ENCODE peak calls at places on chromosomes 2 and 18, in six cellular contexts. P, J, E, B, M and I are unnamed samples.

GRCh38 chr2:97645112-97645699 is 656 bp upstream of the COX5B start:
- DNase-seq in B (no peak), E (no peak), J (peak), P (no peak), M (no peak), I (peak)

GRCh38 chr2:10906926-10907479 is 4.7 kb upstream of the KCNF1 start:
- DNase-seq in P (no peak), E (no peak), B (no peak), M (no peak), J (no peak), I (no peak)

GRCh38 chr18:55228191-55228590 is 268.9 kb upstream of the CCDC68 start:
- DNase-seq in E (no peak), P (no peak), B (no peak), J (no peak), M (no peak), I (no peak)

GRCh38 chr2:85988210-85988913 is 99.6 kb upstream of the ST3GAL5 start:
- DNase-seq in M (no peak), E (no peak), J (no peak), B (no peak), P (no peak), I (no peak)

GRCh38 chr2:226647626-226648518 is 151.7 kb downstream of the IRS1 start:
- DNase-seq in J (no peak), M (no peak), B (no peak), E (no peak), P (no peak), I (no peak)

GRCh38 chr2:7744827-7745226 is 827.6 kb downstream of the RNF144A start:
- DNase-seq in B (no peak), M (no peak), J (no peak), E (no peak), P (no peak), I (no peak)

GRCh38 chr2:81481242-81481993 is 1176.9 kb upstream of the LRRTM1 start:
- DNase-seq in M (no peak), B (peak), E (peak), J (no peak), P (no peak), I (no peak)

GRCh38 chr2:172280820-172281454 is 146.4 kb upstream of the ITGA6 start:
- DNase-seq in M (no peak), J (no peak), E (no peak), P (no peak), B (no peak), I (no peak)

GRCh38 chr2:38788306-38788705 is 10.3 kb downstream of the GEMIN6 start:
- DNase-seq in P (no peak), J (no peak), M (no peak), B (no peak), E (no peak), I (no peak)

GRCh38 chr2:137770161-137770560 is 194.1 kb upstream of the HNMT start:
- DNase-seq in M (no peak), P (no peak), J (no peak), E (no peak), B (no peak), I (no peak)

GRCh38 chr2:144834954-144835633 is 315.2 kb upstream of the ZEB2 start:
- DNase-seq in B (peak), E (no peak), P (no peak), J (no peak), M (no peak), I (no peak)

GRCh38 chr18:36419913-36420531 is 122.5 kb downstream of the FHOD3 start:
- DNase-seq in J (no peak), M (peak), P (peak), B (no peak), E (no peak), I (no peak)
- TF ChIP-seq CTCF in J (no peak), M (peak), P (peak), B (no peak), E (no peak), I (no peak)

GRCh38 chr18:9474983-9475642 is at the start of gene RALBP1:
- DNase-seq in B (peak), E (peak), M (peak), J (peak), P (peak), I (peak)
- TF ChIP-seq CTCF in B (peak), E (no peak), M (no peak), J (no peak), P (no peak), I (peak)

GRCh38 chr2:142286618-142287017 is 155.8 kb upstream of the LRP1B start:
- DNase-seq in B (no peak), P (no peak), E (no peak), M (peak), J (no peak), I (peak)
- TF ChIP-seq CTCF in B (no peak), P (peak), E (peak), M (peak), J (peak), I (peak)

GRCh38 chr2:55052087-55053061 is 2.1 kb upstream of the RTN4 start:
- DNase-seq in P (no peak), E (no peak), B (no peak), M (no peak), J (no peak), I (no peak)
- TF ChIP-seq CTCF in P (no peak), E (no peak), B (no peak), M (peak), J (no peak), I (no peak)

DNA sequence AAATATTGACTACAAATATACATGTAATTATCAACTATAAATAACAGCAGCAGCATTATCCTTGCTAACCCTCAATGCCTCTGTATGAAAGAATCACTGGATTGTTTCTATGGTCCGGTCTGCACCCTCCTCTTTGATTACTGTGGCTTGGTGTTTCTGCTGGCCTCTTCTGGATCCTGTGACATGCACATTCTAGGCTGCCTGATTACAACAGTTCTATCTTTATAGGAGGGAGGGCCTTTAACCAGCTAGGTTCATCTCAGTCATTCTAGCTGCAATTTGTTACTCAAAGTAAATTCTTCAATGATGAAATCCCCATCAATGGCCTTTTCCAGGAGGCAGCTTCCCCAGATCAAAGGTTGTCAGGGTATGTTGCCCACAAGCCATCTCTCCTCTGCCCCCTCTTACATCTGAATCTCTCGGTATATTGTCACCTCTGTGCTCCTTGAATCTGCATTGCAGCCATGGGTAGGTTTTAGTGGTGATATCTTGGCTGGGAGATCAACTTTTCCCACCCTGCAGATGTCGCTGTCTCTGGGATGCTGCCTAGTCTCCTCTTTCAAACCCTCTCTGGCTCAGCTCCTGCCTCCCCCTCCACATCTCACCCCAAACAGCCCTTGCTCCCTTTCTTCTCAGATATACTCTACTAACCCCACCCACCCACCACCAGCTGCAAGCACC is 106.3 kb upstream of the BZW1 start:
- DNase-seq in E (no peak), J (no peak), B (peak), M (no peak), P (no peak), I (no peak)
- TF ChIP-seq CTCF in E (no peak), J (no peak), B (no peak), M (peak), P (no peak), I (no peak)

DNA sequence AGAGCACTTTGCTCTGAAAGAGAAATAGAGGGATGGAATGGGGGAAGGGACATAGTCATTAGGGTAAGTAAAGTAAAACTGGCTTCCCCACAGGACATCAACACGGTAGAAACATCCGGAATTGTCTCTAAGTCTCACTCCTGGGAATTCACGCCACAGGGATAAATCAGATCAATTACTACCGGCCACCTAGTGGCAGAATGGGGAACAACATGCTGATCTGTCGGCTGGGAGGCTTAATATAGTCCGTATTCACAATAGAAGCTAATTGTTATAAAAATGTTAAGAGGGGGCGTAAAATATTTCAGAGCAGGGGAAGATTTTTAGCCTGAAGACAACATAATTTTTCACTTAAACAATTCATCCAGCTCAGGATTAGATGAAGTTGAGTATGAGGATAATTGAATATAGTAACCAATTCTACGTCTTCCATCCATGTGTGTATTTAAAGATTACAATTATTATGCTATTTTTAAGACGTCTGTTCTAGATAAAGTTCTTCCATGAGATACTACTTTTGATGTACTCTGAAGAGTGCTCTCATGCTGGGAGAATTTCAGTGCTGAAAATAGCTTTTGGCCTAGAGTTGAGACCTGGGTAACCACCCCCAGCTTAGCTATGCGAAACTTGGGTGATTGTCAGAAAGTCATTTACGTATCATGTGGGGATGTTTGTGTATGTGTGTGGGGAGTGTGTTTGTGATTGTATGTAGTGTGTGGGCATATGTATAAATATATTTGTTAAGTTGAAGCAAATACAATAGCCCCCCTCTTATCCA is 65.7 kb downstream of the LRRTM1 start:
- DNase-seq in P (peak), J (peak), B (no peak), M (peak), E (peak), I (no peak)
- TF ChIP-seq CTCF in P (peak), J (peak), B (no peak), M (peak), E (peak), I (peak)